ENCODE peak calls at places on chromosomes 16 and 17, in seven cellular contexts. One of them, this sample, is unnamed.

GRCh38 chr16:1642148-1642547 is 30.0 kb downstream of the CRAMP1 start:
- DNase-seq in endothelial cell: no peak
- DNase-seq in activated CD4-positive, alpha-beta T cell treated with anti-CD3 and anti-CD28 coated beads for 48 hours: no peak
- DNase-seq in cardiac septum: no peak
- DNase-seq in NCI-H1105: no peak
- DNase-seq in HT-29: no peak
- DNase-seq in midbrain: peak; percentile 74
- DNase-seq in this sample: no peak

GRCh38 chr16:4263504-4264436 is 9.1 kb downstream of the TFAP4 start:
- DNase-seq in endothelial cell: peak; percentile 49
- DNase-seq in activated CD4-positive, alpha-beta T cell treated with anti-CD3 and anti-CD28 coated beads for 48 hours: peak; percentile 26
- DNase-seq in cardiac septum: no peak
- DNase-seq in NCI-H1105: no peak
- DNase-seq in HT-29: peak; percentile 22
- DNase-seq in midbrain: no peak
- DNase-seq in this sample: no peak

GRCh38 chr16:8626946-8627345 is 5.4 kb downstream of the METTL22 start:
- DNase-seq in endothelial cell: no peak
- DNase-seq in activated CD4-positive, alpha-beta T cell treated with anti-CD3 and anti-CD28 coated beads for 48 hours: no peak
- DNase-seq in cardiac septum: no peak
- DNase-seq in NCI-H1105: no peak
- DNase-seq in HT-29: no peak
- DNase-seq in midbrain: no peak
- DNase-seq in this sample: no peak

GRCh38 chr17:80855968-80856862 is 135.4 kb upstream of the CHMP6 start:
- DNase-seq in endothelial cell: no peak
- DNase-seq in activated CD4-positive, alpha-beta T cell treated with anti-CD3 and anti-CD28 coated beads for 48 hours: peak; percentile 93
- DNase-seq in cardiac septum: peak; percentile 88
- DNase-seq in NCI-H1105: no peak
- DNase-seq in HT-29: peak; percentile 58
- DNase-seq in midbrain: no peak
- DNase-seq in this sample: no peak

GRCh38 chr17:35877345-35878029 is 2.7 kb downstream of the CCL5 start:
- DNase-seq in endothelial cell: no peak
- DNase-seq in activated CD4-positive, alpha-beta T cell treated with anti-CD3 and anti-CD28 coated beads for 48 hours: no peak
- DNase-seq in cardiac septum: no peak
- DNase-seq in NCI-H1105: no peak
- DNase-seq in HT-29: no peak
- DNase-seq in midbrain: no peak
- DNase-seq in this sample: no peak

GRCh38 chr17:1460233-1460632 is 4.2 kb upstream of the CRK start:
- DNase-seq in endothelial cell: no peak
- DNase-seq in activated CD4-positive, alpha-beta T cell treated with anti-CD3 and anti-CD28 coated beads for 48 hours: no peak
- DNase-seq in cardiac septum: peak; percentile 90
- DNase-seq in NCI-H1105: no peak
- DNase-seq in HT-29: peak; percentile 40
- DNase-seq in midbrain: no peak
- DNase-seq in this sample: no peak

GRCh38 chr16:81521141-81521626 is 76.6 kb downstream of the CMIP start:
- DNase-seq in endothelial cell: no peak
- DNase-seq in activated CD4-positive, alpha-beta T cell treated with anti-CD3 and anti-CD28 coated beads for 48 hours: peak; percentile 62
- DNase-seq in cardiac septum: no peak
- DNase-seq in NCI-H1105: no peak
- DNase-seq in HT-29: no peak
- DNase-seq in midbrain: peak; percentile 16
- DNase-seq in this sample: no peak

GRCh38 chr16:82735696-82736095 is 108.9 kb downstream of the CDH13 start:
- DNase-seq in endothelial cell: no peak
- DNase-seq in activated CD4-positive, alpha-beta T cell treated with anti-CD3 and anti-CD28 coated beads for 48 hours: no peak
- DNase-seq in cardiac septum: no peak
- DNase-seq in NCI-H1105: no peak
- DNase-seq in HT-29: no peak
- DNase-seq in midbrain: no peak
- DNase-seq in this sample: no peak

GRCh38 chr17:78307887-78308633 is 51.8 kb downstream of the SOCS3 start:
- DNase-seq in endothelial cell: no peak
- DNase-seq in activated CD4-positive, alpha-beta T cell treated with anti-CD3 and anti-CD28 coated beads for 48 hours: no peak
- DNase-seq in cardiac septum: no peak
- DNase-seq in NCI-H1105: no peak
- DNase-seq in HT-29: no peak
- DNase-seq in midbrain: no peak
- DNase-seq in this sample: no peak

GRCh38 chr16:88834670-88835069 is 22.1 kb downstream of the GALNS start:
- DNase-seq in endothelial cell: no peak
- DNase-seq in activated CD4-positive, alpha-beta T cell treated with anti-CD3 and anti-CD28 coated beads for 48 hours: no peak
- DNase-seq in cardiac septum: no peak
- DNase-seq in NCI-H1105: no peak
- DNase-seq in HT-29: no peak
- DNase-seq in midbrain: no peak
- DNase-seq in this sample: no peak

GRCh38 chr16:56196381-56196780 is 5.1 kb downstream of the GNAO1 start:
- DNase-seq in endothelial cell: no peak
- DNase-seq in activated CD4-positive, alpha-beta T cell treated with anti-CD3 and anti-CD28 coated beads for 48 hours: no peak
- DNase-seq in cardiac septum: no peak
- DNase-seq in NCI-H1105: no peak
- DNase-seq in HT-29: no peak
- DNase-seq in midbrain: no peak
- DNase-seq in this sample: no peak

GRCh38 chr17:57782051-57782490 is 37.0 kb upstream of the CCDC182 start:
- DNase-seq in endothelial cell: no peak
- DNase-seq in activated CD4-positive, alpha-beta T cell treated with anti-CD3 and anti-CD28 coated beads for 48 hours: no peak
- DNase-seq in cardiac septum: no peak
- DNase-seq in NCI-H1105: no peak
- DNase-seq in HT-29: no peak
- DNase-seq in midbrain: no peak
- DNase-seq in this sample: no peak

GRCh38 chr16:87506423-87507350 is 13.9 kb upstream of the ZCCHC14 start:
- DNase-seq in endothelial cell: no peak
- DNase-seq in activated CD4-positive, alpha-beta T cell treated with anti-CD3 and anti-CD28 coated beads for 48 hours: no peak
- DNase-seq in cardiac septum: peak; percentile 53
- DNase-seq in NCI-H1105: no peak
- DNase-seq in HT-29: no peak
- DNase-seq in midbrain: no peak
- DNase-seq in this sample: no peak

GRCh38 chr16:13083687-13084086 is 182.3 kb downstream of the SHISA9 start:
- DNase-seq in endothelial cell: no peak
- DNase-seq in activated CD4-positive, alpha-beta T cell treated with anti-CD3 and anti-CD28 coated beads for 48 hours: no peak
- DNase-seq in cardiac septum: no peak
- DNase-seq in NCI-H1105: peak; percentile 66
- DNase-seq in HT-29: no peak
- DNase-seq in midbrain: no peak
- DNase-seq in this sample: no peak

GRCh38 chr17:681738-682137 is 32.9 kb downstream of the VPS53 start:
- DNase-seq in endothelial cell: no peak
- DNase-seq in activated CD4-positive, alpha-beta T cell treated with anti-CD3 and anti-CD28 coated beads for 48 hours: no peak
- DNase-seq in cardiac septum: no peak
- DNase-seq in NCI-H1105: no peak
- DNase-seq in HT-29: no peak
- DNase-seq in midbrain: no peak
- DNase-seq in this sample: no peak

GRCh38 chr16:57821149-57821971 is 19.1 kb upstream of the KIFC3 start:
- DNase-seq in endothelial cell: no peak
- DNase-seq in activated CD4-positive, alpha-beta T cell treated with anti-CD3 and anti-CD28 coated beads for 48 hours: no peak
- DNase-seq in cardiac septum: no peak
- DNase-seq in NCI-H1105: no peak
- DNase-seq in HT-29: no peak
- DNase-seq in midbrain: no peak
- DNase-seq in this sample: no peak

GRCh38 chr16:56930516-56931252 is 1.3 kb upstream of the HERPUD1 start:
- DNase-seq in endothelial cell: no peak
- DNase-seq in activated CD4-positive, alpha-beta T cell treated with anti-CD3 and anti-CD28 coated beads for 48 hours: no peak
- DNase-seq in cardiac septum: no peak
- DNase-seq in NCI-H1105: no peak
- DNase-seq in HT-29: no peak
- DNase-seq in midbrain: no peak
- DNase-seq in this sample: no peak

GRCh38 chr17:49031965-49032928 is 35.1 kb downstream of the IGF2BP1 start:
- DNase-seq in endothelial cell: peak; percentile 61
- DNase-seq in activated CD4-positive, alpha-beta T cell treated with anti-CD3 and anti-CD28 coated beads for 48 hours: peak; percentile 63
- DNase-seq in cardiac septum: no peak
- DNase-seq in NCI-H1105: peak; percentile 39
- DNase-seq in HT-29: peak; percentile 85
- DNase-seq in midbrain: peak; percentile 65
- DNase-seq in this sample: no peak

GRCh38 chr16:4728676-4729075 is 5.4 kb downstream of the ANKS3 start:
- DNase-seq in endothelial cell: no peak
- DNase-seq in activated CD4-positive, alpha-beta T cell treated with anti-CD3 and anti-CD28 coated beads for 48 hours: no peak
- DNase-seq in cardiac septum: no peak
- DNase-seq in NCI-H1105: no peak
- DNase-seq in HT-29: no peak
- DNase-seq in midbrain: no peak
- DNase-seq in this sample: no peak

GRCh38 chr16:26015776-26016175 is 324.0 kb downstream of the HS3ST4 start:
- DNase-seq in endothelial cell: no peak
- DNase-seq in activated CD4-positive, alpha-beta T cell treated with anti-CD3 and anti-CD28 coated beads for 48 hours: no peak
- DNase-seq in cardiac septum: no peak
- DNase-seq in NCI-H1105: no peak
- DNase-seq in HT-29: no peak
- DNase-seq in midbrain: no peak
- DNase-seq in this sample: no peak

GRCh38 chr17:41324180-41325075 is 8.9 kb upstream of the KRTAP17-1 start:
- DNase-seq in endothelial cell: no peak
- DNase-seq in activated CD4-positive, alpha-beta T cell treated with anti-CD3 and anti-CD28 coated beads for 48 hours: peak; percentile 25
- DNase-seq in cardiac septum: no peak
- DNase-seq in NCI-H1105: no peak
- DNase-seq in HT-29: peak; percentile 77
- DNase-seq in midbrain: no peak
- DNase-seq in this sample: no peak

GRCh38 chr17:7837375-7838290 is 3.6 kb downstream of the KDM6B start:
- DNase-seq in endothelial cell: no peak
- DNase-seq in activated CD4-positive, alpha-beta T cell treated with anti-CD3 and anti-CD28 coated beads for 48 hours: no peak
- DNase-seq in cardiac septum: no peak
- DNase-seq in NCI-H1105: no peak
- DNase-seq in HT-29: no peak
- DNase-seq in midbrain: no peak
- DNase-seq in this sample: no peak

This sample was measured in esophagus squamous epithelium.